ENCODE peak calls at places on chromosomes 13 and 19, in four cellular contexts. G, K, F and X are unnamed samples.

GRCh38 chr13:103431880-103432279 is 365.7 kb upstream of the SLC10A2 start:
- DNase-seq in K (no peak), F (no peak), G (no peak), X (no peak)

GRCh38 chr19:50501568-50502475 is 9.2 kb downstream of the JOSD2 start:
- DNase-seq in G (no peak), F (no peak), K (no peak), X (no peak)

GRCh38 chr13:80873589-80873988 is 532.7 kb upstream of the SPRY2 start:
- DNase-seq in F (no peak), G (no peak), K (no peak), X (no peak)

GRCh38 chr19:45558399-45558878 is 26.2 kb downstream of the OPA3 start:
- DNase-seq in K (peak), G (peak), F (peak), X (peak)

GRCh38 chr19:31517466-31518180 is 168.4 kb upstream of the TSHZ3 start:
- DNase-seq in G (no peak), F (no peak), K (peak), X (no peak)

GRCh38 chr13:51793570-51794273 is 10.2 kb downstream of the DHRS12 start:
- DNase-seq in F (peak), G (peak), K (no peak), X (no peak)

GRCh38 chr19:15252398-15253018 is 20.3 kb upstream of the EPHX3 start:
- DNase-seq in F (no peak), G (no peak), K (peak), X (no peak)

GRCh38 chr13:24747248-24748151 is 16.5 kb upstream of the RNF17 start:
- DNase-seq in F (no peak), K (peak), G (no peak), X (no peak)

GRCh38 chr13:26515721-26516120 is 41.8 kb upstream of the WASF3 start:
- DNase-seq in G (no peak), K (no peak), F (no peak), X (no peak)

GRCh38 chr19:36100476-36100875 is 10.5 kb upstream of the OVOL3 start:
- DNase-seq in K (no peak), G (no peak), F (no peak), X (no peak)

GRCh38 chr19:45505151-45505995 is 1.9 kb upstream of the VASP start:
- DNase-seq in F (no peak), K (no peak), G (no peak), X (no peak)

GRCh38 chr13:20416223-20416622 is 109.4 kb downstream of the CRYL1 start:
- DNase-seq in G (no peak), F (no peak), K (no peak), X (no peak)

GRCh38 chr13:47112205-47112896 is 215.5 kb upstream of the HTR2A start:
- DNase-seq in F (peak), G (no peak), K (no peak), X (no peak)

GRCh38 chr13:105814902-105815250 is 720.6 kb downstream of the EFNB2 start:
- DNase-seq in G (no peak), K (no peak), F (no peak), X (no peak)

GRCh38 chr19:4707956-4708650 is 15.5 kb downstream of the DPP9 start:
- DNase-seq in F (no peak), K (no peak), G (no peak), X (no peak)
- TF ChIP-seq JUND in F (no peak), K (no peak), G (no peak), X (no peak)

DNA sequence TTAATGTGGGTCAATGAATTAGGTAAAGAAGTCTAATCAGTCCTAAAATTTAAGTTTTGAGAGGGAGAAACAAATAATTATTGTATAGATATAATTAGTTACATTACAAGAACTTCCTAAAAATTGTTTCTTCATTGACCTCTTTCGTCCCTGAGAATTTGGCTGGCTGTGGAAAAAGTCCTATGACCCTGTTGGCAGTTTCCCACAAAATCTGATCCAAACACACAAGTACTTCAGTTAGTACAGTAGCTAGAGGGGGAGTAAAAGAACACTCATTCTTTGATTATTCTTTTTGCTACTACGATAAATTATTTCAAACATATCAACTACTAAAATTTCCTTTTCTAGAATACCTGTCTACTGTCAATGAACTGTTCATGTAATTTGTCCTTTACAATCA is 11.3 kb downstream of the POSTN start:
- DNase-seq in F (no peak), G (no peak), K (no peak), X (no peak)
- TF ChIP-seq JUND in F (no peak), G (no peak), K (no peak), X (no peak)

GRCh38 chr13:71629167-71629566 is 237.8 kb downstream of the DACH1 start:
- DNase-seq in G (no peak), K (no peak), F (no peak), X (no peak)
- TF ChIP-seq JUND in G (no peak), K (no peak), F (no peak), X (no peak)

DNA sequence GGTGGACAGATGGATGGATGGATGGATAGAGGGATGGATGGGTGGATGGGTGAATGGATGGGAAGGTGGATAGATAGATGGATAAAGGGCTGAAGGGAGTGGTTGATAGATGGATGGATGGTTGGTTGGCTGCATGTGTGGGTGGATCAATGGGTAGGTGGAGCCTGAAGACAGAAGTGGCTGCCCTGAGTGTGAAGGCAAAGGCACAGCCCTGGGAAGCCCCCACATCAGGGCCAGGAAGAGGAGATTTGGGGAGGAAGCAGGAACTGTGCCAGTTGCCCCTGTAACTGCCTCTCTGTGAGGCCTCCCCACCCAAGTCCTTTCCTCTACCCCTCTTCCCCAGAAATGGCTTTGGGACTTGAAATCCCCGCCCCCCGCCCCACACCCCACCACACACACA is 43.4 kb upstream of the NFIC start:
- DNase-seq in G (no peak), F (no peak), K (no peak), X (no peak)
- TF ChIP-seq JUND in G (no peak), F (no peak), K (no peak), X (no peak)

DNA sequence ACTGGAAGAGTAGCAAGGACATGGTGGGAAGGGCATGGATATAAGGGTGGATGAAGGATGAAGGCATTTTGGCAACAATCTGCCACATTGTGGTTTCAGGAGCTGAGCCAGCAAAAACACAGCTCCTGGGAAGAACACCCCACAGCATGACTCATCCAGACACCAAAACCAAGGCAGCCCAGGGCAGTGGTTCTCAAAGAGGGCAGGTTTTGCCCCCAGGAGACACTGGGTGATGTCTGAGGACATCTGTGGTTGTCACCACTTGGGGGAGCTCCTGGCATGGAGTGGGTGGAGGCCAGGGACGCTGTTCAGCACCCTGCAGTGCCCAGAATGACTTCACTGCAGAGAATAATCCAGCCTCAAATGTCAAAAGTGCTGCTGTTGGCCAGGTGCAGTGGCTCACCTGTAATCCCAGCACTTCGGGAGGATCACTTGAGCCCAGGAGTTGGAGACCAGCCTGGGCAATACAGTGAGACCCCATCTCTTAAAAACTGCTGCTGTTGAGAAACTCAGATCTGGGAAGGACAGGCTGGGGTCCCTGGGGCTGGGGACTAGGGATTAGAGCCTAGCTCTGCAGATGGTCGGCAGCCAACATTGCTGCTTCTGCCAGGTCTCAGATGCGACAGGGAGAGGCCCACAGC is 16.1 kb downstream of the ZFR2 start:
- DNase-seq in K (peak), G (peak), F (no peak), X (peak)
- TF ChIP-seq JUND in K (no peak), G (no peak), F (peak), X (no peak)

DNA sequence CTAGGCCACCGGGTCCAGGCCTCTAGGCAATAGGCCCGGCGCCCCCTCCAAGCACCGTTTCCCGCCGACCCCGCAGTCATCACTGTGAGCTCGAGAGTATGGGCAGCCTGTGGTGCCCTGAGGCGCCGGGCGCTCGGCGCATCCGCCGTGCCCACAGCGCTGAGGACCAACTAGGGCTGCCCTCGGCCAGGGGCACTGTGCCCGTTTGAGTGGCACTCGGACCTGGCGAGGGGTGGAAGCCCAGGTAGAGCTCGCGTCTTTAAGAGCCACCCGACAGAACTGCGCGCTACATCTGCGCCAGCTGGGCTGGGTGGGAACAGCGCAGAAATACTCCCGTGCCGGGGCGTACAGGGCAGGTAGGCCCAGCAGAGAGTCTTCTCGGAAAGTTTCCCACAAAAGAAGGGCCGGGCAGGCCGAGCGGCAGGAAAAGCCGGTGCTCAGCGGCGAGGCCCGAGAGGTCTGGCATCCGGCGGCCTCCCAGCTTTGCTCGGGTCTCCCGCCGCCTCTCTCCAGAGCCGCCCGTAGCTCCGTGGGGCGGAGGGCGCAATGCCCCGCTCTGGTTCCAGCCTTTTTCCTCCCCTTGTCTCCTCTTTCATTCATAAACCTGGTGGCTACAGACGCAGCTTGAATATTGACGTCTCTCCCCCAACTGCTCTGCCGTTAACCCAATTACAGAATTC is 5.4 kb upstream of the SOX1 start:
- DNase-seq in K (peak), G (no peak), F (no peak), X (no peak)
- TF ChIP-seq JUND in K (no peak), G (no peak), F (no peak), X (no peak)

DNA sequence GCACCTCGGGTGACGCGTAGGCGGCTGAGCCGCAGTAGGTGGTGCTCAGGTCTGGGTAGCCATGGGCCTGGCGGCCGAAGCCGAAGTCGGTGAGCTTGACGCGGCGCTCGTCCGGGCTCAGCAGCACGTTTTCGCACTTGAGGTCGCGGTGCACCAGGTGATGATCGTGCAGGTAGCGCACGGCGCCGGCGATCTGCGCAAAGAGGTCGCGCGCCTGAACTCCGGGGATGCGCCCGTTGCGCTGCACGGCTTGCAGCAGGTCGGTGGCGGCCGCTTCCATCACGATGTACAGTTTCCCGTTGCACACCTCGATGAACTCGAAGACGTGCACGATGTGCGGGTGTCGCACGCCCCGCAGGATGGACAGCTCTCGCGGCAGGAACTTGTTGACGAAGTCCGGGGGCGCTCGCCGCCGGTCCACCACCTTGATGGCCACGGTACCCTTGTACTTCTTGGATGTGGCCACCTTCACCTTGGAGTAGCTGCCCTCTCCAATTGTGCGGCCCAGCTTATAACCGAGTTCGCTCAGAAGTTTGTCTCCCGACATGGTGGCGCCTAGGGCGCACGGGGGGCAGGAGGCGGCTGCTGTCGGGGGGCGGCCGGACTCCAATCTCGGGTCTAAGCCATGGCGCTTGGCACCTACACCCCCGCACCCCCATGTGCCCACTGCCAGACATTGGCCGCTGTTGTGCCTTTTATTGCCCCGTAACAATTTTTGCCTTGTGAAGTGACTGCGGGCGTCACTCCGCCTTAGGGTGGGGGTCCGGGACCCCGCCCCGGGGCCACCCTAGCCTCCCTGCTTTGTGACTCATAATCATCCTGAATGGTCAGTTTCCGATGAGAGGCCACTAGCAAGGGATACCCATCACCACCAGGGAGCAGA is at the start of gene TSSK6:
- DNase-seq in G (no peak), K (no peak), F (no peak), X (no peak)
- TF ChIP-seq JUND in G (no peak), K (no peak), F (no peak), X (no peak)

GRCh38 chr19:1273263-1274041 is 1.9 kb upstream of the FAM174C start:
- DNase-seq in K (no peak), F (no peak), G (no peak), X (no peak)

GRCh38 chr19:1272423-1273262 is 2.7 kb upstream of the FAM174C start:
- DNase-seq in G (no peak), F (no peak), K (no peak), X (no peak)

GRCh38 chr19:1275260-1275975 is at the start of gene FAM174C:
- DNase-seq in K (peak), F (peak), G (peak), X (peak)

GRCh38 chr19:1274852-1275259 is 474 bp upstream of the FAM174C start:
- DNase-seq in G (no peak), F (no peak), K (peak), X (no peak)

GRCh38 chr19:1274081-1274851 is 1.1 kb upstream of the FAM174C start:
- DNase-seq in G (no peak), F (no peak), K (no peak), X (no peak)
- TF ChIP-seq JUND in G (no peak), F (no peak), K (no peak), X (no peak)

GRCh38 chr13:49116873-49117272 is 103.3 kb upstream of the MLNR start:
- DNase-seq in K (no peak), F (no peak), G (no peak), X (no peak)

GRCh38 chr13:49110122-49110831 is 109.9 kb upstream of the MLNR start:
- DNase-seq in F (peak), K (peak), G (peak), X (peak)

GRCh38 chr13:49108204-49108603 is 111.9 kb upstream of the MLNR start:
- DNase-seq in G (no peak), K (no peak), F (no peak), X (no peak)

GRCh38 chr13:49113526-49114286 is 106.4 kb upstream of the MLNR start:
- DNase-seq in G (no peak), K (no peak), F (no peak), X (no peak)

DNA sequence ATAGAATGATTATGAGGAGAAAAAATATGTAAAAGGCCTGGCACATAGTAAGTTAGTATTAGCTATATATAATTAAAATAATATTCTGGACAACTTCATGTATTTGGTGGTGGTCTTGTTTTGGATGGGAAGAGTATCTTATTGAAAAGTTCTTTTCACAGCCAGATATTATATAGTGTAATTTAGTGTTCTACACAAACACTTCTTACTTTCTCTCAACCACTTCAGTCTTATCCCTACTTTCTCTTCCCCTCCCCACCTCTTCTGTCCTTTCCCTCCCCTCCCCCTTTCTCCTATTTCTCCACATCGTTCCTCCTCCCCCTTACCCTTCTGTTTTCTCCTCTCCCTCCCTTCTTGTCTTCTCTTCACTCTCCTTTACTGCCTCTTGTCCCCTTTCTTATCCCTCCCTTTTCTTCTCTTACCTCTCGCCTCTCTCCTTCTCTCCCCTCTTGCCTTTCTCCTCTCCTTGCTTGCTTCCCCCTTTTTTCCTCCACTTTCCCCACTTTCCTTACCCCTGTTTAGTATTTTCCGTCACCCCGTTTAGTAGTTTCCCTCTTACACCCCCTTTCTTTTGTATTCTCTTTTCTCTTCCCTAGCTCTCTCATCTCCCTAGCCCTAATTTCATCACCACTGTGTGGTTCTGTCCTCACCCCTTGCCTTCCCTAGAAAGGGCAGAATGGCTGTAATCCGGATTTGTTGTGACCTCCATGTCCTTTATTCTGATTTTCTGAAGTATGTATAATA is 107.2 kb upstream of the MLNR start:
- DNase-seq in F (peak), K (no peak), G (no peak), X (no peak)
- TF ChIP-seq JUND in F (no peak), K (no peak), G (no peak), X (no peak)

GRCh38 chr13:57612568-57612967 is 19.0 kb upstream of the PCDH17 start:
- DNase-seq in G (no peak), F (no peak), K (no peak), X (no peak)
- TF ChIP-seq JUND in G (no peak), F (no peak), K (no peak), X (no peak)